ENCODE peak calls at places on chromosomes 12 and 14, in nine cellular contexts. One of them, this sample, is unnamed.

GRCh38 chr12:54037360-54038259 is 4.8 kb downstream of the HOXC5 start:
- DNase-seq in posterior cingulate gyrus: no peak
- DNase-seq in occipital lobe: no peak
- DNase-seq in left kidney: peak
- DNase-seq in T-helper 9 cell: no peak
- DNase-seq in COR-L47: no peak
- DNase-seq in EL: no peak
- DNase-seq in aorta: no peak
- DNase-seq in amygdala: no peak
- DNase-seq in this sample: no peak

GRCh38 chr14:102182190-102182589 is 42.5 kb downstream of the WDR20 start:
- DNase-seq in posterior cingulate gyrus: no peak
- DNase-seq in occipital lobe: no peak
- DNase-seq in left kidney: no peak
- DNase-seq in T-helper 9 cell: no peak
- DNase-seq in COR-L47: no peak
- DNase-seq in EL: peak
- DNase-seq in aorta: no peak
- DNase-seq in amygdala: no peak
- DNase-seq in this sample: no peak

GRCh38 chr12:49019435-49020317 is 1.1 kb upstream of the PRKAG1 start:
- DNase-seq in posterior cingulate gyrus: peak
- DNase-seq in occipital lobe: no peak
- DNase-seq in left kidney: peak
- DNase-seq in T-helper 9 cell: peak
- DNase-seq in COR-L47: peak
- DNase-seq in EL: peak
- DNase-seq in aorta: peak
- DNase-seq in amygdala: no peak
- DNase-seq in this sample: peak

GRCh38 chr14:105013150-105013787 is 7.6 kb downstream of the CDCA4 start:
- DNase-seq in posterior cingulate gyrus: no peak
- DNase-seq in occipital lobe: no peak
- DNase-seq in left kidney: no peak
- DNase-seq in T-helper 9 cell: no peak
- DNase-seq in COR-L47: peak
- DNase-seq in EL: no peak
- DNase-seq in aorta: no peak
- DNase-seq in amygdala: peak
- DNase-seq in this sample: no peak

GRCh38 chr12:94872671-94873367 is 130.7 kb downstream of the NDUFA12 start:
- DNase-seq in posterior cingulate gyrus: no peak
- DNase-seq in occipital lobe: no peak
- DNase-seq in left kidney: peak
- DNase-seq in T-helper 9 cell: no peak
- DNase-seq in COR-L47: peak
- DNase-seq in EL: peak
- DNase-seq in aorta: no peak
- DNase-seq in amygdala: no peak
- DNase-seq in this sample: no peak

GRCh38 chr14:20345366-20345765 is 1.9 kb downstream of the PARP2 start:
- DNase-seq in posterior cingulate gyrus: no peak
- DNase-seq in occipital lobe: no peak
- DNase-seq in left kidney: no peak
- DNase-seq in T-helper 9 cell: no peak
- DNase-seq in COR-L47: no peak
- DNase-seq in EL: no peak
- DNase-seq in aorta: no peak
- DNase-seq in amygdala: no peak
- DNase-seq in this sample: no peak

GRCh38 chr14:104361921-104362681 is 217.5 kb upstream of the C14orf180 start:
- DNase-seq in posterior cingulate gyrus: peak
- DNase-seq in occipital lobe: no peak
- DNase-seq in left kidney: no peak
- DNase-seq in T-helper 9 cell: no peak
- DNase-seq in COR-L47: no peak
- DNase-seq in EL: no peak
- DNase-seq in aorta: peak
- DNase-seq in amygdala: no peak
- DNase-seq in this sample: peak

GRCh38 chr12:56152756-56153137 is 360 bp downstream of the MYL6B start:
- DNase-seq in posterior cingulate gyrus: no peak
- DNase-seq in occipital lobe: no peak
- DNase-seq in left kidney: no peak
- DNase-seq in T-helper 9 cell: no peak
- DNase-seq in COR-L47: no peak
- DNase-seq in EL: no peak
- DNase-seq in aorta: no peak
- DNase-seq in amygdala: no peak
- DNase-seq in this sample: no peak

GRCh38 chr12:114954626-114955025 is 270.7 kb upstream of the TBX3 start:
- DNase-seq in posterior cingulate gyrus: no peak
- DNase-seq in occipital lobe: no peak
- DNase-seq in left kidney: no peak
- DNase-seq in T-helper 9 cell: no peak
- DNase-seq in COR-L47: no peak
- DNase-seq in EL: no peak
- DNase-seq in aorta: no peak
- DNase-seq in amygdala: no peak
- DNase-seq in this sample: no peak

GRCh38 chr14:96745500-96746051 is 51.6 kb upstream of the VRK1 start:
- DNase-seq in posterior cingulate gyrus: no peak
- DNase-seq in occipital lobe: no peak
- DNase-seq in left kidney: no peak
- DNase-seq in T-helper 9 cell: no peak
- DNase-seq in COR-L47: no peak
- DNase-seq in EL: no peak
- DNase-seq in aorta: no peak
- DNase-seq in amygdala: no peak
- DNase-seq in this sample: no peak

GRCh38 chr14:81343166-81343565 is 57.0 kb downstream of the STON2 start:
- DNase-seq in posterior cingulate gyrus: no peak
- DNase-seq in occipital lobe: no peak
- DNase-seq in left kidney: peak
- DNase-seq in T-helper 9 cell: no peak
- DNase-seq in COR-L47: no peak
- DNase-seq in EL: no peak
- DNase-seq in aorta: no peak
- DNase-seq in amygdala: no peak
- DNase-seq in this sample: no peak

GRCh38 chr12:58907326-58907855 is 12.9 kb downstream of the LRIG3 start:
- DNase-seq in posterior cingulate gyrus: no peak
- DNase-seq in occipital lobe: no peak
- DNase-seq in left kidney: peak
- DNase-seq in T-helper 9 cell: no peak
- DNase-seq in COR-L47: no peak
- DNase-seq in EL: no peak
- DNase-seq in aorta: no peak
- DNase-seq in amygdala: no peak
- DNase-seq in this sample: no peak

GRCh38 chr12:128133321-128134050 is 133.5 kb upstream of the TMEM132C start:
- DNase-seq in posterior cingulate gyrus: no peak
- DNase-seq in occipital lobe: no peak
- DNase-seq in left kidney: peak
- DNase-seq in T-helper 9 cell: no peak
- DNase-seq in COR-L47: no peak
- DNase-seq in EL: no peak
- DNase-seq in aorta: no peak
- DNase-seq in amygdala: no peak
- DNase-seq in this sample: no peak

GRCh38 chr14:68939893-68940613 is 39.0 kb downstream of the ACTN1 start:
- DNase-seq in posterior cingulate gyrus: no peak
- DNase-seq in occipital lobe: no peak
- DNase-seq in left kidney: peak
- DNase-seq in T-helper 9 cell: no peak
- DNase-seq in COR-L47: no peak
- DNase-seq in EL: peak
- DNase-seq in aorta: peak
- DNase-seq in amygdala: no peak
- DNase-seq in this sample: no peak

GRCh38 chr14:76152333-76152681 is 585 bp downstream of the GPATCH2L start:
- DNase-seq in posterior cingulate gyrus: peak
- DNase-seq in occipital lobe: peak
- DNase-seq in left kidney: peak
- DNase-seq in T-helper 9 cell: peak
- DNase-seq in COR-L47: peak
- DNase-seq in EL: peak
- DNase-seq in aorta: peak
- DNase-seq in amygdala: no peak
- DNase-seq in this sample: peak

GRCh38 chr12:26918321-26919215 is 19.2 kb downstream of the INTS13 start:
- DNase-seq in posterior cingulate gyrus: no peak
- DNase-seq in occipital lobe: no peak
- DNase-seq in left kidney: peak
- DNase-seq in T-helper 9 cell: no peak
- DNase-seq in COR-L47: no peak
- DNase-seq in EL: peak
- DNase-seq in aorta: no peak
- DNase-seq in amygdala: no peak
- DNase-seq in this sample: no peak

GRCh38 chr12:103647267-103647666 is 60.2 kb downstream of the STAB2 start:
- DNase-seq in posterior cingulate gyrus: no peak
- DNase-seq in occipital lobe: no peak
- DNase-seq in left kidney: no peak
- DNase-seq in T-helper 9 cell: no peak
- DNase-seq in COR-L47: no peak
- DNase-seq in EL: peak
- DNase-seq in aorta: no peak
- DNase-seq in amygdala: no peak
- DNase-seq in this sample: no peak

GRCh38 chr12:46585854-46586621 is 213.5 kb upstream of the SLC38A2 start:
- DNase-seq in posterior cingulate gyrus: no peak
- DNase-seq in occipital lobe: no peak
- DNase-seq in left kidney: peak
- DNase-seq in T-helper 9 cell: peak
- DNase-seq in COR-L47: no peak
- DNase-seq in EL: peak
- DNase-seq in aorta: peak
- DNase-seq in amygdala: no peak
- DNase-seq in this sample: no peak

GRCh38 chr14:58078068-58078467 is 73.9 kb downstream of the ARMH4 start:
- DNase-seq in posterior cingulate gyrus: no peak
- DNase-seq in occipital lobe: no peak
- DNase-seq in left kidney: no peak
- DNase-seq in T-helper 9 cell: no peak
- DNase-seq in COR-L47: no peak
- DNase-seq in EL: peak
- DNase-seq in aorta: peak
- DNase-seq in amygdala: no peak
- DNase-seq in this sample: no peak

GRCh38 chr12:28869197-28869596 is 279.9 kb upstream of the FAR2 start:
- DNase-seq in posterior cingulate gyrus: no peak
- DNase-seq in occipital lobe: no peak
- DNase-seq in left kidney: no peak
- DNase-seq in T-helper 9 cell: no peak
- DNase-seq in COR-L47: no peak
- DNase-seq in EL: peak
- DNase-seq in aorta: no peak
- DNase-seq in amygdala: peak
- DNase-seq in this sample: no peak

GRCh38 chr14:83765200-83765599 is 1764.7 kb upstream of the FLRT2 start:
- DNase-seq in posterior cingulate gyrus: no peak
- DNase-seq in occipital lobe: no peak
- DNase-seq in left kidney: peak
- DNase-seq in T-helper 9 cell: no peak
- DNase-seq in COR-L47: no peak
- DNase-seq in EL: no peak
- DNase-seq in aorta: no peak
- DNase-seq in amygdala: no peak
- DNase-seq in this sample: no peak

GRCh38 chr14:53174918-53175317 is 21.8 kb upstream of the DDHD1 start:
- DNase-seq in posterior cingulate gyrus: no peak
- DNase-seq in occipital lobe: no peak
- DNase-seq in left kidney: no peak
- DNase-seq in T-helper 9 cell: no peak
- DNase-seq in COR-L47: no peak
- DNase-seq in EL: no peak
- DNase-seq in aorta: no peak
- DNase-seq in amygdala: no peak
- DNase-seq in this sample: no peak

GRCh38 chr12:114921796-114922195 is 237.8 kb upstream of the TBX3 start:
- DNase-seq in posterior cingulate gyrus: no peak
- DNase-seq in occipital lobe: no peak
- DNase-seq in left kidney: no peak
- DNase-seq in T-helper 9 cell: no peak
- DNase-seq in COR-L47: no peak
- DNase-seq in EL: no peak
- DNase-seq in aorta: no peak
- DNase-seq in amygdala: no peak
- DNase-seq in this sample: no peak

GRCh38 chr14:29310757-29311156 is 544.2 kb downstream of the FOXG1 start:
- DNase-seq in posterior cingulate gyrus: no peak
- DNase-seq in occipital lobe: no peak
- DNase-seq in left kidney: no peak
- DNase-seq in T-helper 9 cell: no peak
- DNase-seq in COR-L47: no peak
- DNase-seq in EL: peak
- DNase-seq in aorta: no peak
- DNase-seq in amygdala: no peak
- DNase-seq in this sample: no peak

GRCh38 chr12:57898308-57898970 is 42.9 kb upstream of the ATP23 start:
- DNase-seq in posterior cingulate gyrus: no peak
- DNase-seq in occipital lobe: no peak
- DNase-seq in left kidney: no peak
- DNase-seq in T-helper 9 cell: no peak
- DNase-seq in COR-L47: no peak
- DNase-seq in EL: no peak
- DNase-seq in aorta: no peak
- DNase-seq in amygdala: no peak
- DNase-seq in this sample: no peak

GRCh38 chr14:103735439-103735814 is 19.8 kb downstream of the ZFYVE21 start:
- DNase-seq in posterior cingulate gyrus: peak
- DNase-seq in occipital lobe: no peak
- DNase-seq in left kidney: no peak
- DNase-seq in T-helper 9 cell: no peak
- DNase-seq in COR-L47: no peak
- DNase-seq in EL: no peak
- DNase-seq in aorta: no peak
- DNase-seq in amygdala: no peak
- DNase-seq in this sample: no peak

GRCh38 chr14:59428581-59429012 is 36.6 kb downstream of the GPR135 start:
- DNase-seq in posterior cingulate gyrus: no peak
- DNase-seq in occipital lobe: no peak
- DNase-seq in left kidney: peak
- DNase-seq in T-helper 9 cell: no peak
- DNase-seq in COR-L47: no peak
- DNase-seq in EL: peak
- DNase-seq in aorta: no peak
- DNase-seq in amygdala: no peak
- DNase-seq in this sample: no peak

GRCh38 chr12:31518680-31519227 is 72.2 kb downstream of the DENND5B start:
- DNase-seq in posterior cingulate gyrus: no peak
- DNase-seq in occipital lobe: peak
- DNase-seq in left kidney: peak
- DNase-seq in T-helper 9 cell: no peak
- DNase-seq in COR-L47: peak
- DNase-seq in EL: peak
- DNase-seq in aorta: no peak
- DNase-seq in amygdala: no peak
- DNase-seq in this sample: no peak

GRCh38 chr14:69571449-69571878 is 3.2 kb downstream of the CCDC177 start:
- DNase-seq in posterior cingulate gyrus: no peak
- DNase-seq in occipital lobe: no peak
- DNase-seq in left kidney: peak
- DNase-seq in T-helper 9 cell: no peak
- DNase-seq in COR-L47: no peak
- DNase-seq in EL: no peak
- DNase-seq in aorta: no peak
- DNase-seq in amygdala: no peak
- DNase-seq in this sample: no peak

GRCh38 chr12:72889791-72890190 is 617.6 kb downstream of the TRHDE start:
- DNase-seq in posterior cingulate gyrus: no peak
- DNase-seq in occipital lobe: no peak
- DNase-seq in left kidney: no peak
- DNase-seq in T-helper 9 cell: no peak
- DNase-seq in COR-L47: no peak
- DNase-seq in EL: no peak
- DNase-seq in aorta: no peak
- DNase-seq in amygdala: no peak
- DNase-seq in this sample: no peak

GRCh38 chr12:121911824-121912585 is 6.4 kb upstream of the CFAP251 start:
- DNase-seq in posterior cingulate gyrus: no peak
- DNase-seq in occipital lobe: no peak
- DNase-seq in left kidney: no peak
- DNase-seq in T-helper 9 cell: no peak
- DNase-seq in COR-L47: no peak
- DNase-seq in EL: no peak
- DNase-seq in aorta: no peak
- DNase-seq in amygdala: no peak
- DNase-seq in this sample: no peak